ENCODE peak calls at places on chromosomes 13 and 19, in ten cellular contexts. M, A, X, L, B, Q, U, W, E and I are unnamed samples.

GRCh38 chr19:34504809-34505291 is 23.3 kb downstream of the WTIP start:
- DNase-seq in W (peak; percentile 12), U (no peak), L (no peak), A (no peak), Q (no peak), M (no peak), X (no peak), B (no peak), E (no peak), I (no peak)

GRCh38 chr19:44824758-44825157 is 15.9 kb downstream of the BCAM start:
- DNase-seq in A (no peak), Q (no peak), X (peak; percentile 42), U (no peak), E (no peak), W (no peak), B (no peak), L (no peak), M (no peak), I (no peak)

GRCh38 chr13:105345116-105345515 is 1190.3 kb downstream of the EFNB2 start:
- DNase-seq in M (no peak), U (no peak), B (no peak), L (no peak), W (no peak), X (no peak), E (no peak), Q (no peak), A (no peak), I (no peak)

GRCh38 chr19:45824041-45824471 is 8.9 kb upstream of the RSPH6A start:
- DNase-seq in E (no peak), U (no peak), L (no peak), M (no peak), W (no peak), X (no peak), Q (no peak), A (no peak), B (no peak), I (no peak)

GRCh38 chr19:8631425-8631819 is 989 bp downstream of the NFILZ start:
- DNase-seq in U (no peak), A (peak; percentile 70), L (peak; percentile 29), W (no peak), B (peak; percentile 60), X (peak; percentile 19), Q (no peak), M (no peak), E (peak; percentile 50), I (no peak)

GRCh38 chr19:34495416-34495815 is 13.9 kb downstream of the WTIP start:
- DNase-seq in M (no peak), L (no peak), A (no peak), Q (no peak), X (no peak), B (no peak), E (no peak), U (no peak), W (no peak), I (no peak)

GRCh38 chr19:39506944-39507714 is 7.8 kb upstream of the SELENOV start:
- DNase-seq in W (peak; percentile 89), A (peak; percentile 80), X (peak; percentile 95), B (peak; percentile 54), E (peak; percentile 44), Q (no peak), U (peak; percentile 18), L (no peak), M (peak; percentile 17), I (peak; percentile 68)

GRCh38 chr19:46296722-46297431 is at the start of gene HIF3A:
- DNase-seq in U (no peak), E (peak; percentile 71), A (peak; percentile 71), W (no peak), M (no peak), L (peak; percentile 81), X (peak; percentile 97), Q (no peak), B (peak; percentile 82), I (no peak)

GRCh38 chr19:37999309-38000213 is 92.6 kb downstream of the SIPA1L3 start:
- DNase-seq in X (no peak), Q (no peak), W (no peak), L (no peak), A (peak; percentile 99), M (no peak), B (no peak), U (no peak), E (peak; percentile 66), I (no peak)

GRCh38 chr19:48398329-48399235 is 5.1 kb downstream of the GRIN2D start:
- DNase-seq in X (peak; percentile 99), B (peak; percentile 94), U (peak; percentile 88), M (peak; percentile 90), Q (peak; percentile 62), A (peak; percentile 93), L (peak; percentile 88), W (peak; percentile 90), E (peak; percentile 80), I (peak; percentile 79)

GRCh38 chr19:3365447-3366103 is 808 bp upstream of the NFIC start:
- DNase-seq in X (peak; percentile 30), A (peak; percentile 70), U (no peak), E (peak; percentile 78), Q (no peak), M (no peak), B (peak; percentile 79), W (no peak), L (peak; percentile 66), I (peak; percentile 36)

GRCh38 chr19:7638802-7639465 is 2.0 kb downstream of the STXBP2 start:
- DNase-seq in L (no peak), X (peak; percentile 91), W (no peak), A (no peak), B (no peak), Q (no peak), U (no peak), M (no peak), E (no peak), I (no peak)

GRCh38 chr13:27011661-27012060 is 159.9 kb downstream of the USP12 start:
- DNase-seq in W (no peak), Q (no peak), A (no peak), B (no peak), X (no peak), E (no peak), M (no peak), L (no peak), U (no peak), I (no peak)